ENCODE peak calls at places on chromosome 17, in six cellular contexts. X is H1, O is H9, B is neuronal stem cell, N is IMR-90, C is mesenchymal stem cell. G is an unnamed sample.
A peak's percentile ranks its signal among the peaks of the same experiment; 100 is the strongest.

GRCh38 chr17:1789936-1790335 is 28.1 kb downstream of the SERPINF1 start:
- DNase-seq in X (no peak), O (no peak), C (no peak), N (no peak), B (no peak), G (no peak)

GRCh38 chr17:17557796-17558195 is 33.7 kb downstream of the PEMT start:
- DNase-seq in O (no peak), X (no peak), C (no peak), B (no peak), N (no peak), G (no peak)

GRCh38 chr17:70041061-70041460 is 34.0 kb upstream of the KCNJ16 start:
- DNase-seq in C (no peak), O (no peak), N (no peak), B (no peak), X (no peak), G (no peak)

GRCh38 chr17:2710075-2710803 is 1.3 kb downstream of the CLUH start:
- DNase-seq in B (no peak), N (no peak), C (peak; percentile 30), X (no peak), O (no peak), G (no peak)

GRCh38 chr17:79933863-79934652 is 94.8 kb upstream of the CBX4 start:
- DNase-seq in X (no peak), N (peak; percentile 26), O (no peak), C (peak; percentile 33), B (no peak), G (no peak)

GRCh38 chr17:35372846-35373531 is 432 bp downstream of the SLFN11 start:
- DNase-seq in X (no peak), C (no peak), O (peak; percentile 41), N (no peak), B (no peak), G (no peak)

GRCh38 chr17:5422505-5422904 is 2.5 kb downstream of the RPAIN start:
- DNase-seq in C (peak; percentile 51), N (peak; percentile 83), X (no peak), O (no peak), B (no peak), G (no peak)

GRCh38 chr17:2056221-2057129 is 1.6 kb downstream of the HIC1 start:
- DNase-seq in O (peak; percentile 81), C (peak; percentile 78), X (no peak), B (no peak), N (peak; percentile 64), G (peak; percentile 72)

GRCh38 chr17:43880420-43880991 is 26.8 kb downstream of the MPP2 start:
- DNase-seq in C (peak; percentile 26), O (peak; percentile 80), N (no peak), B (peak; percentile 33), X (no peak), G (peak; percentile 55)

GRCh38 chr17:38512473-38513058 is 84.3 kb downstream of the ARHGAP23 start:
- DNase-seq in C (no peak), X (no peak), N (no peak), O (no peak), B (no peak), G (peak; percentile 19)

GRCh38 chr17:80899402-80900268 is 92.0 kb upstream of the CHMP6 start:
- DNase-seq in B (no peak), C (peak; percentile 52), N (peak; percentile 16), X (peak; percentile 29), O (peak; percentile 83), G (peak; percentile 76)

GRCh38 chr17:38449364-38449763 is 21.1 kb downstream of the ARHGAP23 start:
- DNase-seq in N (no peak), C (peak; percentile 49), B (no peak), X (no peak), O (peak; percentile 84), G (peak; percentile 59)

GRCh38 chr17:2023692-2024571 is 1.2 kb downstream of the RTN4RL1 start:
- DNase-seq in C (peak; percentile 43), X (peak; percentile 51), B (peak; percentile 93), N (peak; percentile 41), O (peak; percentile 92), G (peak; percentile 97)

GRCh38 chr17:438191-438590 is 85.6 kb upstream of the RPH3AL start:
- DNase-seq in B (no peak), C (no peak), X (no peak), O (no peak), N (no peak), G (no peak)

GRCh38 chr17:41329279-41329925 is 13.9 kb upstream of the KRTAP17-1 start:
- DNase-seq in N (peak; percentile 56), O (peak; percentile 87), C (peak; percentile 51), B (peak; percentile 42), X (peak; percentile 27), G (peak; percentile 62)

GRCh38 chr17:57955183-57955952 is at the start of gene CUEDC1:
- DNase-seq in N (peak; percentile 39), B (peak; percentile 51), X (no peak), C (peak; percentile 71), O (peak; percentile 66), G (peak; percentile 67)

GRCh38 chr17:10013360-10014112 is 108.5 kb upstream of the RCVRN start:
- DNase-seq in B (no peak), O (no peak), C (peak; percentile 80), X (no peak), N (peak; percentile 66), G (no peak)

GRCh38 chr17:1300580-1300905 is 21.1 kb downstream of the TRARG1 start:
- DNase-seq in C (no peak), N (no peak), X (no peak), B (no peak), O (no peak), G (no peak)

GRCh38 chr17:5226940-5227878 is 7.5 kb downstream of the SCIMP start:
- DNase-seq in N (no peak), B (no peak), X (no peak), C (no peak), O (no peak), G (peak; percentile 7)

GRCh38 chr17:54085020-54085419 is 262.3 kb downstream of the KIF2B start:
- DNase-seq in B (no peak), N (no peak), O (no peak), X (no peak), C (no peak), G (no peak)
- H3K27me3 ChIP-seq in B (no peaks in the 10 kb centered on the region), N (no peaks in the 10 kb centered on the region), O (no peaks in the 10 kb centered on the region), X (no peaks in the 10 kb centered on the region), C (no peaks in the 10 kb centered on the region), G (no peaks in the 10 kb centered on the region)

GRCh38 chr17:37358830-37359681 is 16.7 kb upstream of the C17orf78 start:
- DNase-seq in X (peak; percentile 96), N (peak; percentile 86), C (peak; percentile 95), B (peak; percentile 98), O (peak; percentile 100), G (peak; percentile 99)

GRCh38 chr17:37361543-37361942 is 14.2 kb upstream of the C17orf78 start:
- DNase-seq in N (no peak), O (no peak), B (no peak), C (no peak), X (no peak), G (no peak)

GRCh38 chr17:37359682-37360188 is 16.1 kb upstream of the C17orf78 start:
- DNase-seq in B (no peak), N (peak; percentile 11), C (no peak), O (no peak), X (no peak), G (peak; percentile 13)

GRCh38 chr17:37358098-37358829 is 17.5 kb upstream of the C17orf78 start:
- DNase-seq in C (peak; percentile 84), B (peak; percentile 90), N (peak; percentile 44), X (peak; percentile 66), O (peak; percentile 93), G (peak; percentile 96)

DNA sequence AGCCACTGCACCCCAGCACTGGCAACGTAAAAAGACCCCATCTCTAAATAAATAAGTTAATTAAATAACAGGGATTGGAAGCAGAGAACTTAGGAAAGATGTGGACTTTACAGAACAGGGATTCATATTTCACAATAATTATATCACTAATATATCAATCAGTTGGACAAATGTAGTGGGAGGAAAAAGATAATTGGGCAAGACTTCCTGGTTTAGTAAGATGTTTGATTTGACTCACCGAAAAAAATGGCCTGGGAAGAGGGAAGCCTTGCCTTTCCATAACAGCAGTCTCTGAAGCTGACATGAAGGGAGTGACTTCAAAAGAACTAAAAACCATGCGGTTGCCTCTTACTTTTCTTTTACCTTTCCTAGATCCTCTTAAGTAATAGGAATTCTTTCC is 15.2 kb upstream of the C17orf78 start:
- DNase-seq in N (peak; percentile 25), O (no peak), B (no peak), C (peak; percentile 26), X (no peak), G (no peak)
- H2AK5ac ChIP-seq in N (peak overlapping the region; percentile 55), O (no peak overlapping the region), B (no peak overlapping the region), C (no peak overlapping the region), X (no peak overlapping the region), G (no peak overlapping the region)

DNA sequence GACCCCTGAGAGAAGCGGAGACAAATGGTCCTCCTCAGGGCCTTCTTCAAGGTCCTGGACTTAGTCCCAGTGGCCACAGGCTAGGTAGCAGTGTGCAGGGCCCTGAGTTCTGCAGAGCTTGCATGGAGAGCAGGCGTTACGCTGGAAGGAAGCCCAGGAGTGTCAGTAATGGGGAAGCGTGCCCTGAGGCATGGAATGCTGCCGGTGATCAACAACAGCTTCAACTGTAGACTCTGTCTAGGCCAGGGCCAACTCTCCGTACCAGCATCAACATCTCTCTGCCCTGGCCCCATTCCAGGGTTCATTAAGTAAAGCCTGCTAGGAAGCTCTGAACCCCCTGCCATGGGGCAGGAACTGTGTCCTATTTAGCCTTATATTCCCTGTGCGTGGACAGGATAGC is 568 bp upstream of the TNK1 start:
- DNase-seq in B (no peak), N (peak; percentile 47), O (peak; percentile 64), C (no peak), X (no peak), G (peak; percentile 46)
- H3K4me1 ChIP-seq in B (peaks cover 10% of the 10 kb centered on the region), N (peaks cover 7% of the 10 kb centered on the region), O (no peaks in the 10 kb centered on the region), C (peaks cover 19% of the 10 kb centered on the region), X (peaks cover 4% of the 10 kb centered on the region), G (peaks cover 2% of the 10 kb centered on the region)

DNA sequence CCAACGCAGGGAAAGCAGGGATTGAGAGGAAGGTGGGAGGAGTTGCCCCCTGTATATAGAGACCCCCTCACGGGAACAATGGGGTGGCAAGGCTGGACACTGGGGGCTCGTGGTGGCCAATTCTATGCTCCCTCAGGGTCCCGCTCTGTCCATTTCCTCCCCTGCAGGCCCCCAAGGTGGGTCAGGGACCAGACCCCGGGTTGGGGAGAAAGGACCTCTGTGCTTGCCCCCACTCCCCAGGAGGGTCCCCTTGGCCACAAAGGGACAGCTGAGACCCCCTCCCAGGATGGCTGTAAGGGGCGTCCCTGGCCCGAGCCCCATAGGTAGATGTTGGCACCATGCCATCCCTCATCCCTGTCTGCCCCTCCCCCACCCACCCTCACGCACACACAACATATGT is 422 bp upstream of the NEUROD2 start:
- DNase-seq in C (no peak), O (peak; percentile 31), B (no peak), N (no peak), X (no peak), G (no peak)
- H3K27me3 ChIP-seq in C (peaks cover 88% of the 10 kb centered on the region), O (peaks cover 62% of the 10 kb centered on the region), B (peaks cover 72% of the 10 kb centered on the region), N (peaks cover 86% of the 10 kb centered on the region), X (peaks cover 74% of the 10 kb centered on the region), G (peaks cover 59% of the 10 kb centered on the region)

DNA sequence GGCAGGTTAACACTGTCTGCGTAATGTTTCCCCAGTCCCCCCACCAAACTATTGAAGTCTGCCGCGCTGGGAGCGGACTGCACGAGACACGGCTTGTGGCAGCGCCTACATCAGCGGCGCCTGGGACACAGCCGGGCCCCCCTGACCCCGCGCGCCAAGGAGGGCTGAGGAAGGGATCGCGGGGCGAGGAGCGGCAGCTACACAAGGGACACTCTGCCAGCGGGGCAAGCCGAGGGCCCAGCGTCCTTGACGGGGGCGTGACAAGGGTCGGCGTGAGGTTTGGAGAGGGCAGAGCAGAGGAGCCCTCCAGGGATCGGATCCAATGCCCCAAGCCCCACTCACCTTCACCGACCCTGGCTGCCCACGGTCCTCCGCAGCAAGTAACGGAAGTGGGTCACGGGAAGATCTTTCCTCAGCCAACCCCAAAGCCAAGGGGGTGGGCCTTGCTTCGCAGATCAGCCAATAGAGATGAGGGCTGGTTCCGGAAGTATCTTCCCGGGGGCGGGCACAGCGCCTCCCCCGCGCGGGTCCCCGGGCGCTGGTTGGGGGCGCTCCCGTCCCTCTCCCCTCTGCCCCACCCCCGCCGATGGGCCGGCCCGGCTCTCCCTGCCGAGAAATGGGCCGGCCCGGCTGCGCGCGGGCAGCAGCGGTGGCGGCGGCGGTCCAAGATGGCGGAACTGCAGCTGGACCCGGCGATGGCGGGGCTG is at the start of the genes ATP5PD and KCTD2:
- DNase-seq in N (peak; percentile 96), X (peak; percentile 86), C (peak; percentile 98), O (peak; percentile 99), B (peak; percentile 94), G (peak; percentile 99)
- H2AK5ac ChIP-seq in N (peak within 1 kb of the TSS; percentile 96), X (no peak within 1 kb of the TSS), C (no peak within 1 kb of the TSS), O (no peak within 1 kb of the TSS), B (peak within 1 kb of the TSS; percentile 21), G (peak within 1 kb of the TSS; percentile 17)

G was measured in mesendoderm.